ENCODE peak calls at places on chromosomes 5 and 9, in ten cellular contexts. B is CD8-positive, alpha-beta T cell; L is heart left ventricle; D is fibroblast of lung; N is OCI-LY7; Q is SJSA1; U is K562; A is body of pancreas; X is CD8-positive, alpha-beta memory T cell; G is Caco-2. M is an unnamed sample. For H3K4me1, the result is how much of the 10 kb centered on the place peaks cover.

GRCh38 chr9:38058452-38059232 is 10.4 kb downstream of the SHB start:
- DNase-seq in L (no peak), D (no peak), N (no peak), Q (no peak), X (no peak), A (no peak), U (no peak), G (no peak), B (no peak), M (no peak)

GRCh38 chr9:27125030-27125429 is 16.0 kb downstream of the TEK start:
- DNase-seq in A (peak), U (no peak), X (no peak), B (no peak), N (no peak), Q (peak), G (no peak), L (peak), D (peak), M (peak)

GRCh38 chr9:734831-735511 is 106.5 kb upstream of the DMRT1 start:
- DNase-seq in N (no peak), Q (peak), A (no peak), B (no peak), X (no peak), L (no peak), D (peak), U (no peak), G (no peak), M (no peak)

GRCh38 chr9:133114451-133114885 is 6.6 kb downstream of the RALGDS start:
- DNase-seq in L (peak), Q (no peak), A (no peak), B (no peak), U (no peak), N (no peak), D (peak), X (no peak), G (peak), M (no peak)

GRCh38 chr5:98938459-98938858 is 9.7 kb upstream of the CHD1 start:
- DNase-seq in U (no peak), N (no peak), G (no peak), A (no peak), L (no peak), D (peak), X (no peak), Q (no peak), B (no peak), M (no peak)

GRCh38 chr9:73714294-73714693 is 562.6 kb downstream of the ANXA1 start:
- DNase-seq in D (no peak), G (no peak), N (no peak), X (no peak), U (no peak), Q (no peak), A (no peak), L (no peak), B (no peak), M (peak)

GRCh38 chr5:133753856-133754255 is 141.5 kb upstream of the FSTL4 start:
- DNase-seq in X (no peak), G (no peak), Q (no peak), U (no peak), D (no peak), N (no peak), A (no peak), B (no peak), L (no peak), M (peak)

GRCh38 chr5:123786411-123786810 is 274.4 kb downstream of the CSNK1G3 start:
- DNase-seq in N (no peak), A (no peak), U (no peak), L (no peak), B (no peak), D (no peak), Q (no peak), G (no peak), X (no peak), M (no peak)

GRCh38 chr9:108099854-108100253 is 610.3 kb upstream of the KLF4 start:
- DNase-seq in B (no peak), L (no peak), Q (no peak), G (no peak), U (no peak), N (no peak), A (no peak), D (no peak), X (no peak), M (no peak)

DNA sequence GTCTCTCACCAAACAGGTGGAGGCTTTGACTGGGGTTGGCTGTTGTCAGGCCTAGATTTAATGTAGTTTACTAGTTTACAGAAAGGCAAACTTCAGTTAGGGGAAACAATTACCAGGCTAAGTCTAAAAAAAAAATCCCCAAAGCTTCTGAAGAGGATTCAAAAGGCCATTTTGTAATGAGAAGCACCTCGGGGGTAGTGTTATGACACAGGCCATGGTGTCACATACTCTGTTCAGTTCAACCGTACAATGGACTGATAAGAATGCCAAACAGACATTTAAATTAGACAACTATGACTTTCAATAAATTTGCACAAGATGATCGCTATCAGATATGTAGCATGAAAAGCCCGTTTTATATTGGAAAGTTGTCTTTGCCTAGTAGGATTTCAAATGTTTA is 120.1 kb upstream of the PCA3 start:
- DNase-seq in A (no peak), Q (no peak), L (no peak), X (no peak), N (no peak), B (no peak), G (no peak), D (no peak), U (no peak), M (no peak)
- H3K4me1 ChIP-seq in A (under half), Q (under half), L (under half), X (under half), N (under half), B (under half), G (under half), D (under half), U (under half), M (under half)

GRCh38 chr9:4983541-4984165 is 1.4 kb upstream of the JAK2 start:
- DNase-seq in X (no peak), G (no peak), U (no peak), D (no peak), Q (no peak), A (no peak), N (peak), L (no peak), B (no peak), M (no peak)
- H3K4me1 ChIP-seq in X (under half), G (under half), U (under half), D (under half), Q (under half), A (under half), N (under half), L (under half), B (under half), M (under half)

GRCh38 chr5:138543730-138544104 is 681 bp upstream of the ETF1 start:
- DNase-seq in Q (no peak), D (no peak), U (no peak), L (no peak), B (no peak), N (no peak), X (no peak), A (no peak), G (no peak), M (no peak)

GRCh38 chr5:138539791-138540190 is 3.2 kb downstream of the ETF1 start:
- DNase-seq in L (no peak), A (no peak), U (no peak), N (no peak), B (no peak), D (no peak), Q (no peak), X (no peak), G (no peak), M (no peak)

GRCh38 chr5:138542120-138542955 is 698 bp downstream of the ETF1 start:
- DNase-seq in X (peak), U (peak), Q (peak), A (peak), G (no peak), D (no peak), B (no peak), L (no peak), N (peak), M (no peak)

GRCh38 chr5:138542956-138543729 is at the start of gene ETF1:
- DNase-seq in X (peak), L (peak), N (peak), Q (peak), G (peak), A (peak), U (peak), D (peak), B (peak), M (peak)

GRCh38 chr5:138541511-138541910 is 1.5 kb downstream of the ETF1 start:
- DNase-seq in N (no peak), X (no peak), L (no peak), G (no peak), B (no peak), Q (no peak), D (no peak), U (no peak), A (no peak), M (no peak)
- H3K4me1 ChIP-seq in N (under half), X (half or more), L (half or more), G (under half), B (half or more), Q (under half), D (under half), U (under half), A (half or more), M (under half)

DNA sequence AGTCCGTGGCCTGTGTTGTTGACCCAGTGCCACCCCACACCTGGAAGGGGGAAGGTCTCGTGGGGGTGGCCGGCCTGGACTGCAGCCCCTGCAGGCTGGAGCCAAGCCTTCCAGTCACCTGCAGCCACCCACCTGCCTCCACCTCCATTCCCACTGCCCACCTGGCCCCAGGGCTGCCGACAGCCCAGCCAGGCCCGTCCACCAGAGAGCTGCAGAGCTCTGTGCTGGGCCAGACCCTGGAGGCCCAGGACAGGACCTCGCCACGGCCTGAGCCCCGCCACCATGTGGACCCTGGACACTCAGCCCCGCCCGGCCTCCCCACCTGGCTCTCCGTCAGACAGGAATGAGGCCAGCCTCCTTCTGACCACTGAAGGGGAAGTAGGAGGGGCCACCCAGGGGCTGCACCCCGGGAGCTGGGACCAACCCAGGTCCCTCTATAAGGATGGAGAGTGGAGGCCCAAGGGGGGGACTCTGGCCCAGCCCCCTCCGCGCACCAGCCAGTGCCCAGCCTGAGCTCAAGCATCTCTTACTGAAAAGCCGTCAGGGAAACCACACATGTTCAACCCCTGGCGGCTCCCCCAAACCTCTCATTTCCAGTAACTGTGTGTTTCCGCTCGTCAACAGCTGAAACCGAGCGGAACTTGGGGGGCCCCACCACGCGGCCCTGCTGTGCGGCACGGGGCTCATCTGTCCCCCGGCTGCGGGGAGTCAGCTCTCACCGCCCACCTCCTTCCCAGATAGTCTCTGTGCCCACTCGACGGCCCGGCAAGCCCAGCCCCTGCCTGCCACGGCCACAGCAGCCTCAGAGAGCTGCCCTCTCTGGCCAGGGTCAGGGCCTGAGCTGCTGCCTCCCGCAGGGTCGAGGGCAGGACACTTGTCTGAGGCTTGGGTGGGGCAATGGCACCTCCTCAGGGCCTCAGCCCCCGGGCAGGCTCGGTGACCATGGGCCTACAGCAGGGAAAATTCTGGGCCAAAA is 12.8 kb downstream of the NOTCH1 start:
- DNase-seq in U (no peak), Q (no peak), L (no peak), N (no peak), X (peak), A (no peak), D (no peak), G (no peak), B (peak), M (no peak)
- H3K4me1 ChIP-seq in U (under half), Q (under half), L (half or more), N (under half), X (half or more), A (half or more), D (under half), G (under half), B (half or more), M (under half)

DNA sequence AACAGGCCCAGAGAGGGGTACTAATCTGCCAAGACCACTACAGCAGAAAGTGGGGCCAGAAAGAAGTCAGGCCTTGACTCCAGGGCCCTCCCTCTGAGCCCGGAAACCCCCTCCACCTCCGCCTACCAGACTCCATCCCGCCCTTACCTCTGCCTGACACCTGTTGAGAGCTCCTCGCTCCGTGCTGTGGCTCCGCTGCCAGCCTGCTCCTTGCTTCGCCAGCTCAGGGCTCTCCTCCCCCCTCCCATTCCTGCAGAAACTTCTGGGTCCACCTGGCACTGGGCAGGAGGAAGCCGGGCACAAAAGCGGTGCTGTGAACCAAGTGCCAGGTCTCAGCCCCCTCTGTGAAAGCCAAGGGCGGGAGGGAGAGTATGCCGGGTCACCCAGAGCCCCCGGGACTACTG is 6.4 kb upstream of the ST6GALNAC6 start:
- DNase-seq in D (no peak), B (peak), U (no peak), N (peak), Q (no peak), A (peak), X (peak), L (no peak), G (no peak), M (no peak)
- H3K4me1 ChIP-seq in D (under half), B (under half), U (under half), N (half or more), Q (half or more), A (under half), X (under half), L (under half), G (under half), M (under half)

DNA sequence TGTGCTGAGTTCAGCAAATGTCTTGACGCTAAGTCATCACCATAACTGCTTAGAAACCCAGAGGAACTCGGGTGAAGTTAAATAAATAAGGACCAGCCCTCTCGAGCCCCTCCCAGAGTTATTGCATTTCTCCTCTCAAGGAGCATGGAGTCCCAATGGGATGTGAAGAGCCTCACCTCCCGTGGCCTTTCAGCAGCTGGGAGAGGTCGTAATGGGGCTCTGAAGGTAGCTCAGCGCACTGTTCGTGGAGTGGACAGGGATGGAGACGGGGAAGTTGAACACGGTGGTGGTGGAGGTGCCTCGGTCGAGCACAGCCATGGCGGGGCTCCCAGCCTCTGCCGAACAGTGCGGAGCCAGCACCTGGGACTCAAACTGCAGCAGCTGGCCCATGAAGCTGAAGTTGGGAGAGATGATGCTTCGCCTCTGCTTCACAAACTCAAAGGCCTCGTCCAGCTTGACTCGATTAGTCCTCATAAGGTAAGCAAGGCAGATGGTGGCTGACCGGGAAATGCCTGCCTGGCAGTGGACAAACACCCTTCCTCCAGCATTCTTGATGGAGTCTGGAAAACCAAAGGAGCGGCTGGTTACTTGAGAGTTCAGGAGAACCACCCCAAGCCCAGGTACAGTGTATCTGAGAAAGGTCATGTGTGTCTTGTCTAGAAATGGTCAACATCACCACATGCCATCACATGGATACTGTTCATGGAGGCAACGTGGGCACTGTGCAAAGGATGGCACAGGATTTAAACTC is 2.2 kb downstream of the DUSP1 start:
- DNase-seq in L (no peak), A (peak), Q (peak), X (peak), U (no peak), G (no peak), D (peak), N (no peak), B (peak), M (no peak)
- H3K4me1 ChIP-seq in L (under half), A (half or more), Q (half or more), X (half or more), U (under half), G (under half), D (under half), N (under half), B (under half), M (half or more)

DNA sequence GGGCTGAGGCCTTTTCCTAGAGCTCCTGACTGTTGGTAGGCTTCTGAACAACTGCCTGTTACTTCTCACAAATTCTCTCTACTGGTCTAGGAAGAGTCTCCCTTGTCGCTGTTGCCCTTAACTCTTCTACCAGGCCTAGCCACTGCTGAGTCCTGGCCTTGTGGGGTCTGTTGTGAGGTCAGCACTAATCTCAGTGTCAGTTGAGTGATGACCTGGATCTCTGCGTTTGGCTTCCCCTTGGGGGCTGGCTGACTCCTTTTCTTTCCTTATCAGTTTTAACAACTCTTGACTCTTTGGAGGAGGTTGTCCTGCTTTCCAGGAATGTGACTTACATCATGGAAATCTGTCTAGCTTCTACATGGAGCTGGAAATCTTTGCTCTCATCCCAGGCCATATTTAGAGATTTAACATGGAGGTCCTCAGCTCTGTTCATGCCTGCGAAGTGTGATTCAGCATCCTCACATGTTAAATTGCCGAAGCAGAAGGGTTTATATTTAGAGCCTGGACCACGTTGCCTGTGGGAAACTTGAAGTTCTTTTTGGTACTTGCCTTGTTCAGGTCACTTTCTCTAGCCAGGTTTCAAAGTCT is 5.6 kb upstream of the GARNL3 start:
- DNase-seq in D (no peak), A (no peak), X (no peak), N (no peak), L (no peak), Q (no peak), G (no peak), U (no peak), B (no peak), M (no peak)
- H3K4me1 ChIP-seq in D (under half), A (under half), X (under half), N (under half), L (under half), Q (under half), G (under half), U (under half), B (under half), M (under half)

GRCh38 chr9:97508852-97509251 is 7.4 kb downstream of the TMOD1 start:
- DNase-seq in G (no peak), X (no peak), N (no peak), U (no peak), Q (no peak), B (no peak), D (no peak), L (no peak), A (no peak), M (no peak)
- H3K4me1 ChIP-seq in G (under half), X (under half), N (under half), U (half or more), Q (under half), B (under half), D (under half), L (half or more), A (under half), M (under half)

GRCh38 chr9:130448035-130448624 is 3.4 kb downstream of the ASS1 start:
- DNase-seq in B (no peak), G (peak), X (no peak), U (no peak), N (peak), L (no peak), Q (no peak), A (no peak), D (peak), M (no peak)
- H3K4me1 ChIP-seq in B (under half), G (half or more), X (under half), U (under half), N (under half), L (half or more), Q (under half), A (half or more), D (under half), M (under half)